ENCODE peak calls at places on chromosomes 6 and 20, in four cellular contexts. One of them, this sample, is unnamed.

GRCh38 chr20:41436679-41437078 is 70.1 kb upstream of the EMILIN3 start:
- DNase-seq in HepG2: no peak
- DNase-seq in H1: no peak
- DNase-seq in K562: no peak
- DNase-seq in this sample: peak

GRCh38 chr20:22529150-22530019 is 55.0 kb downstream of the FOXA2 start:
- DNase-seq in HepG2: no peak
- DNase-seq in H1: peak
- DNase-seq in K562: no peak
- DNase-seq in this sample: no peak

GRCh38 chr6:4253604-4254211 is 118.3 kb upstream of the ECI2 start:
- DNase-seq in K562: no peak
- DNase-seq in H1: no peak
- DNase-seq in HepG2: peak
- DNase-seq in this sample: peak

GRCh38 chr6:7730852-7731251 is 5.0 kb downstream of the BMP6 start:
- DNase-seq in HepG2: peak
- DNase-seq in K562: no peak
- DNase-seq in H1: no peak
- DNase-seq in this sample: peak

GRCh38 chr6:3239110-3239830 is 11.8 kb upstream of the TUBB2B start:
- DNase-seq in K562: no peak
- DNase-seq in H1: no peak
- DNase-seq in HepG2: no peak
- DNase-seq in this sample: no peak

GRCh38 chr6:55286824-55287223 is 40.4 kb upstream of the GFRAL start:
- DNase-seq in K562: no peak
- DNase-seq in HepG2: no peak
- DNase-seq in H1: no peak
- DNase-seq in this sample: no peak

GRCh38 chr6:161109366-161109765 is 117.8 kb downstream of the MAP3K4 start:
- DNase-seq in HepG2: no peak
- DNase-seq in K562: no peak
- DNase-seq in H1: no peak
- DNase-seq in this sample: no peak

GRCh38 chr6:158955265-158955664 is 44.7 kb downstream of the RSPH3 start:
- DNase-seq in H1: no peak
- DNase-seq in HepG2: no peak
- DNase-seq in K562: no peak
- DNase-seq in this sample: no peak

GRCh38 chr20:37714973-37715657 is 21.3 kb downstream of the CTNNBL1 start:
- DNase-seq in H1: no peak
- DNase-seq in K562: no peak
- DNase-seq in HepG2: no peak
- DNase-seq in this sample: peak

GRCh38 chr20:6501061-6501460 is 266.4 kb upstream of the BMP2 start:
- DNase-seq in HepG2: peak
- DNase-seq in K562: no peak
- DNase-seq in H1: no peak
- DNase-seq in this sample: peak

GRCh38 chr6:33091957-33092356 is 16.2 kb downstream of the HLA-DPB1 start:
- DNase-seq in H1: peak
- DNase-seq in K562: peak
- DNase-seq in HepG2: peak
- DNase-seq in this sample: no peak

GRCh38 chr20:674936-675452 is 608 bp downstream of the SCRT2 start:
- DNase-seq in H1: peak
- DNase-seq in HepG2: no peak
- DNase-seq in K562: no peak
- DNase-seq in this sample: no peak

GRCh38 chr20:673606-674005 is 2.0 kb downstream of the SCRT2 start:
- DNase-seq in K562: no peak
- DNase-seq in H1: no peak
- DNase-seq in HepG2: no peak
- DNase-seq in this sample: no peak

GRCh38 chr20:675453-676314 is at the start of gene SCRT2:
- DNase-seq in HepG2: peak
- DNase-seq in H1: peak
- DNase-seq in K562: peak
- DNase-seq in this sample: peak

GRCh38 chr20:671252-672030 is 4.2 kb downstream of the SCRT2 start:
- DNase-seq in H1: no peak
- DNase-seq in HepG2: no peak
- DNase-seq in K562: peak
- DNase-seq in this sample: no peak

GRCh38 chr20:672975-673604 is 2.5 kb downstream of the SCRT2 start:
- DNase-seq in H1: peak
- DNase-seq in HepG2: no peak
- DNase-seq in K562: no peak
- DNase-seq in this sample: no peak
- TF ChIP-seq MAFK in H1: no peak
- TF ChIP-seq MAFK in HepG2: no peak
- TF ChIP-seq MAFK in K562: no peak
- TF ChIP-seq MAFK in this sample: no peak

GRCh38 chr6:53486679-53487078 is 58.2 kb downstream of the GCLC start:
- DNase-seq in K562: no peak
- DNase-seq in H1: no peak
- DNase-seq in HepG2: no peak
- DNase-seq in this sample: no peak

GRCh38 chr6:53487080-53487479 is 57.8 kb downstream of the GCLC start:
- DNase-seq in HepG2: no peak
- DNase-seq in H1: no peak
- DNase-seq in K562: no peak
- DNase-seq in this sample: no peak

GRCh38 chr6:53484409-53485280 is 60.3 kb downstream of the GCLC start:
- DNase-seq in H1: peak
- DNase-seq in HepG2: peak
- DNase-seq in K562: peak
- DNase-seq in this sample: peak

GRCh38 chr6:53481328-53481727 is 63.6 kb downstream of the GCLC start:
- DNase-seq in K562: no peak
- DNase-seq in HepG2: no peak
- DNase-seq in H1: no peak
- DNase-seq in this sample: no peak

DNA sequence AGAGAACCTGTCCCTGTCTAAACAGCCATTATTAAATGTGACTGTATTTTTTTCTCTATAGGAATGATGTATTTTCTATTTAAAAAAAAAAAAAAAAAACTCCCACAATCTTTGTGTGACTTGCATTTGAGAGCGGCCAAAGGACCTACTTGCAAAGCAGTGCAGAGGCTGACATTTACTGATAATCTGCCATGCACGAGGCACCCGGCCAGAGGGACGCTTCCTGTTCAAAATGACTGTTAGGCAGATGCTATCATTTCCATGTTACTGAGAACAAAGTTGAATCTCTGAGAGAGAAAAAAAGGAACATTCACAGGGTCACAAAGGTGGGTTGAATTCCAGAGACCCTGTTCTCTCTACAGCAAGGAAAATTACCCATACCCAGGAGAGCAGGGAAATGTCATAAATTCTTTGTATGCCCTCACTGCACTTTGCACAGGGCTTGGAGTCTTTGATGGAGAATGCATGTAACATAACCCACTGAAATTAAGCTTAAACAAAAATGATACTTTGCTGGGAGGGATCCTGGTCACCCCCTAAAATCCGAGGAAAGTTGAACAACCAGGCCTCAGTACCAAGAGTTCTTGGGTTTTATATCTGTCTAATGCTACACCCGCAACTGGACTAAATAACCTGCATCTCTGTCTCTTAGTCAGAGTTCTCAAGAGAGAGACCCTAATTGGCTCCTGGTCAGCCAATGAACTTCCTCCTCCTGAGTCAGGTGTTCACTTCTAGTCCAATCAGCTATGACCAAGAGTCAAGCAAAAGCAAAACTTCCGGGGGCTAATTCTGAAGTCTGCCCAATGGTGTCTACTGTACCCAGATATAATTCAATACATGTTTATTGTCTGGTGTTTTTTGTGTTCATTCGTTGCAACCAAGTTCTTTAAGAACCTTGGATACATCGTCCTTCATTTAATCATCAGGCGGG is 61.2 kb downstream of the GCLC start:
- DNase-seq in HepG2: peak
- DNase-seq in K562: peak
- DNase-seq in H1: no peak
- DNase-seq in this sample: no peak
- H3K9ac ChIP-seq in HepG2: no peak
- H3K9ac ChIP-seq in K562: no peak
- H3K9ac ChIP-seq in H1: no peak
- H3K9ac ChIP-seq in this sample: no peak

DNA sequence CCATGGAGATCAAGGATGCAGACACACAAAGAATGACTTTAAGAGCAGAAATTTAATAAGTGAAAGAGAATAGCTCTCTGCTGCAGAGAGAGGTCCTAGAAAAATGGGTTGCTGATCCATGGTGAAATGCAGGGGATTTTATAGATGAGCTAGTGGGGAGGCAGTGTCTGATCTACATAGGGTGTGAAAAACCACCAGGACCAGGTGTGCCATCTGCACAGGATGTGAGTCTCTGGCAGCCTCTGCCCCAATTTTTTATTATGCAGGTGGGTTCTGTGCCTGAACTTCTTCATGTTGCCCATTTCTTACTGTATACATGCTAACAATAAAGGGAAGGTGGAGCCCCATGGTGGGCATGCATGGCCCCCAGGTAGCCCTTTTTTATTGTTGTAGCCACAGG is 19.9 kb upstream of the NANP start:
- DNase-seq in H1: no peak
- DNase-seq in K562: no peak
- DNase-seq in HepG2: no peak
- DNase-seq in this sample: no peak
- TF ChIP-seq MAFK in H1: no peak
- TF ChIP-seq MAFK in K562: no peak
- TF ChIP-seq MAFK in HepG2: no peak
- TF ChIP-seq MAFK in this sample: no peak

GRCh38 chr6:125824946-125825786 is 34.4 kb downstream of the NCOA7 start:
- DNase-seq in H1: no peak
- DNase-seq in K562: no peak
- DNase-seq in HepG2: no peak
- DNase-seq in this sample: no peak
- H3K9ac ChIP-seq in H1: no peak
- H3K9ac ChIP-seq in K562: no peak
- H3K9ac ChIP-seq in HepG2: no peak
- H3K9ac ChIP-seq in this sample: no peak

GRCh38 chr20:62635852-62636251 is 6.5 kb upstream of the SLCO4A1 start:
- DNase-seq in K562: no peak
- DNase-seq in HepG2: no peak
- DNase-seq in H1: no peak
- DNase-seq in this sample: no peak

GRCh38 chr20:62632575-62632974 is 9.7 kb upstream of the SLCO4A1 start:
- DNase-seq in K562: no peak
- DNase-seq in H1: no peak
- DNase-seq in HepG2: no peak
- DNase-seq in this sample: no peak

GRCh38 chr20:62635232-62635631 is 7.1 kb upstream of the SLCO4A1 start:
- DNase-seq in K562: no peak
- DNase-seq in H1: no peak
- DNase-seq in HepG2: no peak
- DNase-seq in this sample: no peak

GRCh38 chr20:62633571-62634329 is 8.6 kb upstream of the SLCO4A1 start:
- DNase-seq in H1: no peak
- DNase-seq in K562: no peak
- DNase-seq in HepG2: no peak
- DNase-seq in this sample: no peak

DNA sequence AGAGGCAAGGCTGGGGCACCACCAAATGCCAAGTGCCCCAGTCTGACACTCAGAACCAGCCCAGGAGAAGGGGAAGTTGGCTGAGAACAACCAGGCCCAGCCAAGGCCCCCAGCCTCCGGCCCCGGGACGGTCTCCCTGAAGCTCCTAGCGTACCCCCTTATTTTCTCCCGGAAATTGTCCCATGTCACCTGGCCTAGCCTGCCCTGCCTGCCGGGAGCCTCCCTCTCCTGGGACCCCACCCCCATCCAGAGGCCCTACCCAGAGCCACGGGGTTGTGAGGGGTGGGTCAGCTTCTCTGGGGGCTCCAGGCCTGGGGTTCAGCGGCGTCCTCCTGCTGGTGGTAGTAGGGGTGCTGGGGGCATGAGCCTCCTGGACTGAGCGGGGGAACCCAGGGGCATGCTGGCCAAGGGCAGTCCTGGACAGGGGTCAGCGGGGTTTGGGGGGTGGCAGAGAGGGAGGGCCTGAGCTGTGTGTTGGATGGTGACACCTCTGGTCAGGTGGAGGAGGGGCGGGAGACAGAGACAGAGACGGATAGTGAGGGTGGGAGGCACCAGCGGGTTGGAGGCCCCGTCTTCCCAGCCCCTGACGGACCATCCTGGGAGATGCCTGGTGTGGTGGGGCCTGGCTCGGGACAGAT is 7.9 kb upstream of the SLCO4A1 start:
- DNase-seq in HepG2: no peak
- DNase-seq in H1: no peak
- DNase-seq in K562: no peak
- DNase-seq in this sample: no peak
- TF ChIP-seq MAFK in HepG2: no peak
- TF ChIP-seq MAFK in H1: no peak
- TF ChIP-seq MAFK in K562: no peak
- TF ChIP-seq MAFK in this sample: no peak

GRCh38 chr20:5128886-5129285 is 2.1 kb downstream of the CDS2 start:
- DNase-seq in H1: no peak
- DNase-seq in K562: peak
- DNase-seq in HepG2: no peak
- DNase-seq in this sample: no peak
- H3K9ac ChIP-seq in H1: no peak
- H3K9ac ChIP-seq in K562: no peak
- H3K9ac ChIP-seq in HepG2: peak
- H3K9ac ChIP-seq in this sample: no peak

GRCh38 chr20:62359491-62360121 is 7.5 kb downstream of the LAMA5 start:
- DNase-seq in H1: no peak
- DNase-seq in K562: peak
- DNase-seq in HepG2: no peak
- DNase-seq in this sample: no peak
- TF ChIP-seq MAFK in H1: no peak
- TF ChIP-seq MAFK in K562: no peak
- TF ChIP-seq MAFK in HepG2: no peak
- TF ChIP-seq MAFK in this sample: no peak